ENCODE peak calls at places on chromosomes 6 and 20, in five cellular contexts. N is neuronal stem cell, Z is H1, F is H9, J is mesenchymal stem cell. M is an unnamed sample.

GRCh38 chr20:8930691-8931090 is 138.2 kb upstream of the PLCB4 start:
- DNase-seq in J (no peak), N (no peak), Z (no peak), F (no peak), M (no peak)

GRCh38 chr6:10397756-10398438 is 17.0 kb downstream of the TFAP2A start:
- DNase-seq in F (no peak), N (no peak), Z (no peak), J (no peak), M (no peak)

GRCh38 chr6:168315626-168316025 is 4.0 kb downstream of the DACT2 start:
- DNase-seq in N (no peak), Z (no peak), F (no peak), J (no peak), M (no peak)

GRCh38 chr20:50450961-50451752 is 59.0 kb upstream of the PTPN1 start:
- DNase-seq in Z (no peak), F (peak; percentile 77), J (peak; percentile 84), N (no peak), M (peak; percentile 98)

GRCh38 chr6:111841822-111842221 is 31.4 kb downstream of the FYN start:
- DNase-seq in Z (no peak), F (no peak), J (no peak), N (no peak), M (no peak)

GRCh38 chr20:43541214-43541613 is 17.6 kb upstream of the SGK2 start:
- DNase-seq in F (no peak), N (no peak), J (peak; percentile 15), Z (no peak), M (no peak)

GRCh38 chr6:87944541-87944954 is 103.1 kb upstream of the SPACA1 start:
- DNase-seq in N (no peak), Z (no peak), J (peak; percentile 60), F (peak; percentile 49), M (peak; percentile 90)

GRCh38 chr6:54846243-54846856 is at the start of gene FAM83B:
- DNase-seq in J (peak; percentile 27), N (peak; percentile 30), Z (peak; percentile 57), F (peak; percentile 80), M (peak; percentile 84)

GRCh38 chr6:80249897-80250296 is 143.4 kb downstream of the BCKDHB start:
- DNase-seq in N (no peak), J (no peak), Z (no peak), F (no peak), M (no peak)

GRCh38 chr6:134351615-134352474 is 33.9 kb upstream of the SGK1 start:
- DNase-seq in J (peak; percentile 34), F (peak; percentile 31), Z (no peak), N (no peak), M (peak; percentile 8)

GRCh38 chr20:53079883-53080282 is 107.7 kb downstream of the TSHZ2 start:
- DNase-seq in F (no peak), N (no peak), J (no peak), Z (no peak), M (no peak)

GRCh38 chr6:4802312-4802935 is 26.2 kb downstream of the CDYL start:
- DNase-seq in J (no peak), F (no peak), Z (no peak), N (no peak), M (no peak)

GRCh38 chr6:57284056-57284455 is 33.4 kb upstream of the PRIM2 start:
- DNase-seq in N (no peak), J (peak; percentile 26), F (no peak), Z (no peak), M (no peak)

GRCh38 chr20:59149678-59150504 is 13.7 kb upstream of the ZNF831 start:
- DNase-seq in Z (no peak), J (no peak), F (no peak), N (no peak), M (no peak)

GRCh38 chr20:45340236-45340847 is 7.9 kb downstream of the SDC4 start:
- DNase-seq in N (no peak), Z (no peak), F (no peak), J (no peak), M (peak; percentile 58)
- H3K23ac ChIP-seq in N (no peak overlapping the region), Z (no peak overlapping the region), F (no peak overlapping the region), J (no peak overlapping the region), M (no peak overlapping the region)

GRCh38 chr6:36936824-36937223 is 17.7 kb upstream of the PI16 start:
- DNase-seq in Z (no peak), J (no peak), F (no peak), N (no peak), M (no peak)
- H3K4ac ChIP-seq in Z (no peak overlapping the region), J (no peak overlapping the region), F (no peak overlapping the region), N (no peak overlapping the region), M (no peak overlapping the region)

GRCh38 chr6:27890351-27891299 is 21.6 kb downstream of the OR2B2 start:
- DNase-seq in F (peak; percentile 86), J (peak; percentile 97), Z (no peak), N (peak; percentile 86), M (peak; percentile 98)

GRCh38 chr6:27889628-27890315 is 22.4 kb downstream of the OR2B2 start:
- DNase-seq in Z (no peak), J (peak; percentile 18), N (no peak), F (peak; percentile 60), M (peak; percentile 81)

GRCh38 chr6:27893059-27893835 is 18.9 kb downstream of the OR2B2 start:
- DNase-seq in Z (peak; percentile 88), J (peak; percentile 99), N (peak; percentile 97), F (peak; percentile 94), M (peak; percentile 100)

GRCh38 chr6:27892596-27893058 is 19.6 kb downstream of the OR2B2 start:
- DNase-seq in N (no peak), F (no peak), Z (no peak), J (no peak), M (no peak)

GRCh38 chr6:27891300-27891913 is 20.8 kb downstream of the OR2B2 start:
- DNase-seq in J (no peak), F (no peak), Z (no peak), N (peak; percentile 11), M (peak; percentile 51)
- H3K23ac ChIP-seq in J (no peak overlapping the region), F (no peak overlapping the region), Z (no peak overlapping the region), N (no peak overlapping the region), M (no peak overlapping the region)

DNA sequence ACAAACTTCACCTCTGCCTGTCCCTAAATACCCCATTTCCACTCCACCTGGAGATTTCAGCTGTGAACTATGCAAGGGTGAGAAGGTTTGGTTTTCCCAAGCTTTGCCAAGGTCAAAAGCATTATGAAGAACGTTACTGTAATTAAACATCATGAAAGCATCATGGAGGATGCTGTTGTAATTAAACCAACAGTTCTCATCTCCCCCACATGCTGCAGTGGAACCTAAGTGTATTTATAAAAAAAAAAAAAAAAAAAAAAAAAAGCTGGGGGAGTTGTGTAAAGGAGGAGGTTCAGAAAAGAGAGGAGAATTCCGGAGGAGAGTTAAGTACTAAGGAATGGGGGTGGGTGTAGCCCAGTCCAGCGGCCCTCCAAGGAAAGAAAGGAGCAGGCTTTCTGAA is 474.8 kb upstream of the JARID2 start:
- DNase-seq in J (peak; percentile 57), N (no peak), Z (no peak), F (no peak), M (no peak)
- H3K4ac ChIP-seq in J (no peak overlapping the region), N (no peak overlapping the region), Z (no peak overlapping the region), F (no peak overlapping the region), M (no peak overlapping the region)

DNA sequence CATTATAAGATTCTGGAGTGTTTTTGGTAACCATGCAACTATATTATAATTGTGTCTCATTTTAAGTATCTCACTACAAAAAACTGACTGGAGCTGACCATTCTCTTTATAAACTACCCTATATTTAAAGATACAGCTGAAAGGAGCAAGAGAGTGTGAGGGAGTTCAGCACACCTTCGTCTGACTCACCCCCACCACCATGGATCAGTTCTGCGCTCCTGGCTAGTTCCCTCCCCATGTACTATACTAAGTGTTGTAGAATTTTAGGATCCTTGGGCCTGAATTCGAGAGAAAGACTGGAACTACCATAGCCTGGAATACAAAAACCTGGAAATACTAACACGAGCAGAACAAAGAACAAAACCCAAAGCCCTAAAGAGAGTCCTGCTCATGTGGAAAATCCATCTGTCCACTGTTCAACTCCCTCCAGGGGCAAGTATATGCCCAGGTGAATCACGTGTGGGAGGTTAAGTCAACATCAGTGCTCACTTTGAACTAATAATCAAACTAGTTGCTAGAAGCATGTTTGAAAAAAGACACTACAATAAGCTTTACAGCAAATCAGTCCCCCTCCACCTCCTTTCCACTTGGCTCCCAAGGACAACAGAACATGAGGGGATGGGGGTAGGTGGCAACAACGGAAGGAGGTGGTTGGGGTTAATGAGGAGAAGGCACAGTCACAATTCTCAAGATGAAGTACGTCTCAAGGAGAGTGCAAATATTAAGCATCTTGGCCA is 46.8 kb downstream of the ELOVL5 start:
- DNase-seq in N (no peak), F (no peak), J (no peak), Z (no peak), M (no peak)
- H3K23ac ChIP-seq in N (no peak overlapping the region), F (no peak overlapping the region), J (no peak overlapping the region), Z (no peak overlapping the region), M (no peak overlapping the region)

DNA sequence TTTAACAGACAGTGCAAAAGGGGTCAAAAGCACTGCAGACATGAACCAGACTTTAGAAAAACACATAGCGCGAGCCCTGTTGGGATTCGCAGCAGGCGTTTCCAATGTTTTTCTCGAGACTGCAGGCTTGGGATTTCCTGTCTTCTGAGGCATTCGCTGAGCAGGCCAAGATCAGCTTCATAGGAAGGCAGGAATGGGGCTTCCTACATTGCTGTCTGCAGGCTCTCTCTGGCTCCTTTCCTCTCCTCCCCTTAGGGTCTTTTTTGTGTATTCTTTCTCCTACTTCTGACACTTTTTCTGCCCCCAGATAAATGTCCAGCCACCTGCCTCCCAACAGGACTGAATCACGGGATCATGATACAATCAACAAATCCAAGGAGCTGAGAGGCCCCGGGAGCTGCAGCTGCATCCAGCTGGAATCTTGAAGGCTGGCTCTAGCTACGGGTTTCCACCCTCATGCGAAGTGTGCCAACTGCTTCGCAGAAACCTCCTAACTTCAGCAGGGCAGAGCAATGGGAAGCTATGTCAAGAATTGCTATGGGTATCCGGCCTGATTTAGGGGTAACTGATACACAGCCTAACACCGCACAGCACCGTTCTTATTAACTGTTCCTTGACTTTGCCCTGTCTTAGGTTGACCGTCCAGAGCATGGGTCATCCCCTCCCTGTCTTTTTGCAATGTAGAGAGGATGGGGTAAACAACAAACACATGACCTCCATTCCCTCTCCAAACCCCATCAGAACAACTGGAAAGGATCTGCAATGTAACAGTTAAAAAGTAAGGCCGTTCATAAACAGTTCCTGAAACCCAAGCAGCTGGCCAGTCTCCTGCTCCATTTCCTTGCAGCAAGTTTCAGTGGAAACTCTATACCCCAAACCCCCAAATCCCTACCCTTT is 31.6 kb downstream of the SNX5 start:
- DNase-seq in Z (no peak), J (peak; percentile 91), F (no peak), N (no peak), M (peak; percentile 68)
- H3K4ac ChIP-seq in Z (no peak overlapping the region), J (peak overlapping the region; percentile 19), F (no peak overlapping the region), N (no peak overlapping the region), M (no peak overlapping the region)

M was measured in mesendoderm.